ENCODE peak calls at places on chromosomes 16 and 17, in five cellular contexts. One of them, this sample, is unnamed.

GRCh38 chr16:66020642-66021041 is 345.8 kb upstream of the CDH5 start:
- DNase-seq in SK-N-SH: no peak
- DNase-seq in K562: no peak
- DNase-seq in H1: no peak
- DNase-seq in GM12878: no peak
- DNase-seq in this sample: no peak

GRCh38 chr16:35405547-35405946 is 1946.1 kb downstream of the TP53TG3F start:
- DNase-seq in SK-N-SH: no peak
- DNase-seq in K562: no peak
- DNase-seq in H1: no peak
- DNase-seq in GM12878: no peak
- DNase-seq in this sample: no peak

GRCh38 chr17:72104164-72104862 is 16.5 kb upstream of the SOX9 start:
- DNase-seq in SK-N-SH: no peak
- DNase-seq in K562: no peak
- DNase-seq in H1: no peak
- DNase-seq in GM12878: no peak
- DNase-seq in this sample: no peak

GRCh38 chr16:59783191-59783590 is 1049.1 kb upstream of the GOT2 start:
- DNase-seq in SK-N-SH: no peak
- DNase-seq in K562: no peak
- DNase-seq in H1: no peak
- DNase-seq in GM12878: no peak
- DNase-seq in this sample: no peak

GRCh38 chr16:9941245-9941644 is 241.0 kb downstream of the GRIN2A start:
- DNase-seq in SK-N-SH: no peak
- DNase-seq in K562: no peak
- DNase-seq in H1: no peak
- DNase-seq in GM12878: no peak
- DNase-seq in this sample: no peak

GRCh38 chr16:74448990-74449389 is 27.7 kb upstream of the CLEC18B start:
- DNase-seq in SK-N-SH: no peak
- DNase-seq in K562: peak; percentile 5
- DNase-seq in H1: no peak
- DNase-seq in GM12878: no peak
- DNase-seq in this sample: peak; percentile 23

GRCh38 chr17:43734376-43734775 is 24.2 kb downstream of the SOST start:
- DNase-seq in SK-N-SH: no peak
- DNase-seq in K562: no peak
- DNase-seq in H1: no peak
- DNase-seq in GM12878: no peak
- DNase-seq in this sample: no peak

GRCh38 chr17:72702136-72702735 is 390.3 kb downstream of the SLC39A11 start:
- DNase-seq in SK-N-SH: no peak
- DNase-seq in K562: no peak
- DNase-seq in H1: no peak
- DNase-seq in GM12878: no peak
- DNase-seq in this sample: no peak

GRCh38 chr17:65588194-65588808 is 26.9 kb upstream of the AXIN2 start:
- DNase-seq in SK-N-SH: no peak
- DNase-seq in K562: no peak
- DNase-seq in H1: no peak
- DNase-seq in GM12878: no peak
- DNase-seq in this sample: no peak

DNA sequence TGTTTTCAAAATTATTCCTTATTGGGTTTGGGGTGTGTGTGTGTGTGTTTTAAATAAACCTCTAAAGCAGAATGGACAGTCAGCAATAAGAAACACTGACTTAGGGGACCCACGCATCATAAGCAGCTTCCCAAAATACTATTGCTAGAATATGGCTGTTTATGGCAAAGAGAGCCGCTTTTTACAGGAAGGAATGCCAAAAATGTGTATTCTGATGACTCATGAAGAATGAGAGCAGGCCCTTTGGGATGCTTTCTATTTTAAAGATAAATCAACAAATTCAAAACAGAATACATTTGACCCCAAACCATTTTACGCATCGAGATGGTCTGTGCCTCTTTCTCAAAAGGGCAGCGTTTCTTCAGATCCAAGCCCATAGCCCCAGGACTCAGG is 37.5 kb downstream of the ARHGAP17 start:
- DNase-seq in SK-N-SH: no peak
- DNase-seq in K562: no peak
- DNase-seq in H1: no peak
- DNase-seq in GM12878: no peak
- DNase-seq in this sample: no peak
- H3K27ac ChIP-seq in SK-N-SH: peak overlapping the region; percentile 89
- H3K27ac ChIP-seq in K562: no peak overlapping the region
- H3K27ac ChIP-seq in H1: peak overlapping the region; percentile 0
- H3K27ac ChIP-seq in GM12878: peak overlapping the region; percentile 80
- H3K27ac ChIP-seq in this sample: no peak overlapping the region

GRCh38 chr17:78529251-78529650 is 47.9 kb downstream of the DNAH17 start:
- DNase-seq in SK-N-SH: no peak
- DNase-seq in K562: no peak
- DNase-seq in H1: no peak
- DNase-seq in GM12878: no peak
- DNase-seq in this sample: no peak
- TF ChIP-seq GABPA in SK-N-SH: no peak
- TF ChIP-seq GABPA in K562: no peak
- TF ChIP-seq GABPA in H1: no peak
- TF ChIP-seq GABPA in GM12878: no peak
- TF ChIP-seq GABPA in this sample: no peak

DNA sequence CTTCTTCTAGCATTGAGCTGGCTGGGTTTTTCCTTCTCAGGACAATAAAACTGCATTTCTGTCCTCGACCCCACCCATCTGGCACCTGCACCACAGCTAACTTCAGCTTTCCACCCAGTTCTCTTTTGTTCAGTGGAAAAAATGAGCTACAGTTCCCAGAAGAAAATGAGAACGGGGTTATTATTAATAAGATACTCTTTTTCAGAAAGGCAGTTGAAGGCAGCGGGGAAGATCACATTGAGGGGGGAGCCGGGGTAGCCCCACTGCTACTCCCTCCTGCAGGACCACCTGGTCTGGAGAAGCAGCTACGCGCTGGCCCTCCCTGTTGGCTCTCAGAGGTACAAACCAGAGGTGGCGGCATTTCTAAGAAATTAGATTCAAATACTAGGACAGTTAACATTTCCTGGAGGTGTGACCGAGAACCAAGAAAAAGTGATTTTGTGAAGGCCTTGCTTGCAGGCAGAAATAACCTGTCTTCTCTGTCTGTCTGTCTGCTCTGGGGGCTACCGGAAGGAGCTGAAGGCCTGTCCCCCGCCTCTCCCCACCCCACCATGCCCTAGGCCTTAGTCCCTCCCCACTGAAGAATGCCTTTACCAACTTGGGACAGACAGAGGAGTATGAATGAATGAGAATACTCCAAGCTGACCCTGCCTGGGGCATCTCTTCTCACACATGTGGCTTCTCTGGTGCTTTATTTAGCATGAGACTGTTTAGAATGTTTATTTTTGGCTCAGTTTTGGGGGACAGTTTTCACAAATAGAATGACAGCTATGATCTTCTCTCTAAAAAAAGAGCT is 123.8 kb downstream of the XYLT1 start:
- DNase-seq in SK-N-SH: no peak
- DNase-seq in K562: no peak
- DNase-seq in H1: no peak
- DNase-seq in GM12878: peak; percentile 48
- DNase-seq in this sample: no peak
- H3K27ac ChIP-seq in SK-N-SH: no peak overlapping the region
- H3K27ac ChIP-seq in K562: no peak overlapping the region
- H3K27ac ChIP-seq in H1: no peak overlapping the region
- H3K27ac ChIP-seq in GM12878: peak overlapping the region; percentile 82
- H3K27ac ChIP-seq in this sample: peak overlapping the region; percentile 87

GRCh38 chr17:48128411-48128810 is 20.8 kb downstream of the SNX11 start:
- DNase-seq in SK-N-SH: no peak
- DNase-seq in K562: no peak
- DNase-seq in H1: no peak
- DNase-seq in GM12878: no peak
- DNase-seq in this sample: no peak
- TF ChIP-seq GABPA in SK-N-SH: no peak
- TF ChIP-seq GABPA in K562: no peak
- TF ChIP-seq GABPA in H1: no peak
- TF ChIP-seq GABPA in GM12878: no peak
- TF ChIP-seq GABPA in this sample: no peak

GRCh38 chr16:57446530-57447141 is 549 bp downstream of the CIAPIN1 start:
- DNase-seq in SK-N-SH: peak; percentile 37
- DNase-seq in K562: peak; percentile 57
- DNase-seq in H1: no peak
- DNase-seq in GM12878: no peak
- DNase-seq in this sample: peak; percentile 30

GRCh38 chr16:57445510-57445909 is 1.7 kb downstream of the CIAPIN1 start:
- DNase-seq in SK-N-SH: no peak
- DNase-seq in K562: no peak
- DNase-seq in H1: no peak
- DNase-seq in GM12878: no peak
- DNase-seq in this sample: no peak

GRCh38 chr16:57447142-57447962 is at the start of the genes CIAPIN1 and COQ9:
- DNase-seq in SK-N-SH: peak; percentile 96
- DNase-seq in K562: peak; percentile 93
- DNase-seq in H1: peak; percentile 73
- DNase-seq in GM12878: peak; percentile 74
- DNase-seq in this sample: peak; percentile 95

DNA sequence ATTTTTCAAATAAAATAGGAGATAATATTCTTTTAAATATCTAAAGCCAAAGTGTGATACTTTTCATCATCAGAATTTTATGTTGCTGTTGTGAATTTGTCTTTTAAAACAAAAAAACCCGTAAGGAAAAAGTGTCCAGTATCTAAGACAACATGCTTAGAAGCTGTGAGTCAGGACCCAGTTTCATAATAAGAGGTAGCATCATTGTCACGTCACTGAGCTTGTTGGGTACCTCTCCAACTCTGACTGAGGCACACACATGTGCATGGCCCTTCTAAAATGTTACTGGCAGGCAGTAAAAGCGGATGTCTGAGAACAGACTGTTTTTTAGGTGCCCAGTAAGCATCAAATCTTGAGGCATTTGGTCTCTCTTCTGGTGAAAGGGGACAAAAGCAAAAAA is 2.5 kb downstream of the CIAPIN1 start:
- DNase-seq in SK-N-SH: no peak
- DNase-seq in K562: no peak
- DNase-seq in H1: no peak
- DNase-seq in GM12878: no peak
- DNase-seq in this sample: no peak
- H3K27ac ChIP-seq in SK-N-SH: no peak overlapping the region
- H3K27ac ChIP-seq in K562: no peak overlapping the region
- H3K27ac ChIP-seq in H1: no peak overlapping the region
- H3K27ac ChIP-seq in GM12878: no peak overlapping the region
- H3K27ac ChIP-seq in this sample: no peak overlapping the region

DNA sequence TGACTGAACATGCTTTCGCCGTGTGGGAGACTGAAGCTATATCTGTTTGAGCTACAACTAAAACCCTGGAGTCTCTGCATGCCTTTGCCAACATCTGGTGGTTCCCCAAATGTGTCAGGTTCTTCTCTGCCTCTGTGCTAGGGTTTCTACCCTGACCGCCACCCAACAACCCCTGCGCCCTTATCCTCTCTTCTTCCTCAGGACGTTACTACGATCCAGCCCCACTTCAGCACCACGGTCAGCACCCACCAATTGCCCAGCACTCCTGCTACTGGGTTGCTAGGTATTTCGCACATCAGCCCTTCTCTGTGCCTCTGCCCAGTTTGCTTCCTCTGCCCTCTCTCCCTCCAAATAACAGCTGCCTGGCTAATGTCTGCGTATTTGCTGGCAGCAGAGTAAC is 106.3 kb upstream of the HSBP1 start:
- DNase-seq in SK-N-SH: no peak
- DNase-seq in K562: peak; percentile 63
- DNase-seq in H1: no peak
- DNase-seq in GM12878: no peak
- DNase-seq in this sample: peak; percentile 50
- TF ChIP-seq GABPA in SK-N-SH: no peak
- TF ChIP-seq GABPA in K562: no peak
- TF ChIP-seq GABPA in H1: no peak
- TF ChIP-seq GABPA in GM12878: no peak
- TF ChIP-seq GABPA in this sample: no peak

GRCh38 chr16:14003119-14003570 is 68.0 kb upstream of the MRTFB start:
- DNase-seq in SK-N-SH: peak; percentile 81
- DNase-seq in K562: peak; percentile 40
- DNase-seq in H1: peak; percentile 66
- DNase-seq in GM12878: no peak
- DNase-seq in this sample: peak; percentile 7
- H3K27ac ChIP-seq in SK-N-SH: no peak overlapping the region
- H3K27ac ChIP-seq in K562: no peak overlapping the region
- H3K27ac ChIP-seq in H1: peak overlapping the region; percentile 5
- H3K27ac ChIP-seq in GM12878: no peak overlapping the region
- H3K27ac ChIP-seq in this sample: no peak overlapping the region

GRCh38 chr17:59838196-59838911 is 54.4 kb downstream of the TUBD1 start:
- DNase-seq in SK-N-SH: no peak
- DNase-seq in K562: peak; percentile 16
- DNase-seq in H1: no peak
- DNase-seq in GM12878: no peak
- DNase-seq in this sample: no peak
- TF ChIP-seq GABPA in SK-N-SH: no peak
- TF ChIP-seq GABPA in K562: no peak
- TF ChIP-seq GABPA in H1: no peak
- TF ChIP-seq GABPA in GM12878: no peak
- TF ChIP-seq GABPA in this sample: no peak

GRCh38 chr17:41545829-41546410 is 17.8 kb upstream of the KRT19 start:
- DNase-seq in SK-N-SH: no peak
- DNase-seq in K562: no peak
- DNase-seq in H1: no peak
- DNase-seq in GM12878: no peak
- DNase-seq in this sample: no peak
- H3K27ac ChIP-seq in SK-N-SH: no peak overlapping the region
- H3K27ac ChIP-seq in K562: no peak overlapping the region
- H3K27ac ChIP-seq in H1: no peak overlapping the region
- H3K27ac ChIP-seq in GM12878: no peak overlapping the region
- H3K27ac ChIP-seq in this sample: no peak overlapping the region